ENCODE peak calls at places on chromosomes 11 and 22, in six cellular contexts. E, J, O, N, Z and K are unnamed samples.

GRCh38 chr11:67997460-67997921 is 6.4 kb downstream of the UNC93B1 start:
- DNase-seq in E (no peak), J (no peak), O (no peak), N (no peak), Z (peak), K (no peak)

GRCh38 chr11:10973416-10973815 is 115.6 kb upstream of the ZBED5 start:
- DNase-seq in E (no peak), J (no peak), O (no peak), N (no peak), Z (no peak), K (no peak)

GRCh38 chr11:63889344-63889743 is 27.6 kb downstream of the RCOR2 start:
- DNase-seq in E (no peak), J (no peak), O (peak), N (no peak), Z (no peak), K (peak)

GRCh38 chr11:114668109-114668508 is 10.2 kb upstream of the NXPE2 start:
- DNase-seq in E (no peak), J (peak), O (no peak), N (no peak), Z (no peak), K (no peak)

GRCh38 chr22:23245045-23245798 is 64.9 kb downstream of the BCR start:
- DNase-seq in E (no peak), J (no peak), O (peak), N (no peak), Z (no peak), K (no peak)

GRCh38 chr22:27386186-27386585 is 415.4 kb downstream of the MN1 start:
- DNase-seq in E (no peak), J (peak), O (peak), N (no peak), Z (no peak), K (peak)

GRCh38 chr11:92298238-92298565 is 73.6 kb downstream of the FAT3 start:
- DNase-seq in E (no peak), J (no peak), O (no peak), N (no peak), Z (no peak), K (no peak)

GRCh38 chr11:12029738-12030363 is 21.4 kb upstream of the DKK3 start:
- DNase-seq in E (no peak), J (no peak), O (peak), N (peak), Z (no peak), K (no peak)

GRCh38 chr22:39995346-39996252 is 845 bp downstream of the FAM83F start:
- DNase-seq in E (no peak), J (peak), O (no peak), N (no peak), Z (no peak), K (no peak)

GRCh38 chr11:18066626-18067025 is 20.6 kb upstream of the TPH1 start:
- DNase-seq in E (no peak), J (no peak), O (no peak), N (no peak), Z (no peak), K (no peak)

GRCh38 chr22:35397095-35397904 is 2.6 kb upstream of the MCM5 start:
- DNase-seq in E (no peak), J (peak), O (no peak), N (no peak), Z (peak), K (no peak)

GRCh38 chr11:116093065-116093464 is 588.9 kb upstream of the CADM1 start:
- DNase-seq in E (no peak), J (peak), O (no peak), N (no peak), Z (no peak), K (no peak)

GRCh38 chr22:38311331-38311635 is 6.0 kb downstream of the CSNK1E start:
- DNase-seq in E (no peak), J (no peak), O (no peak), N (no peak), Z (no peak), K (no peak)

GRCh38 chr11:93587858-93588581 is 44.8 kb upstream of the SMCO4 start:
- DNase-seq in E (no peak), J (no peak), O (no peak), N (peak), Z (no peak), K (no peak)

GRCh38 chr22:25853902-25854301 is 111.9 kb downstream of the MYO18B start:
- DNase-seq in E (no peak), J (peak), O (no peak), N (peak), Z (no peak), K (no peak)

GRCh38 chr11:11857769-11858168 is 16.0 kb downstream of the USP47 start:
- DNase-seq in E (no peak), J (peak), O (no peak), N (no peak), Z (no peak), K (no peak)

GRCh38 chr22:24566899-24567511 is 11.2 kb downstream of the SNRPD3 start:
- DNase-seq in E (no peak), J (no peak), O (no peak), N (no peak), Z (no peak), K (no peak)

GRCh38 chr22:21629262-21630149 is at the start of gene YDJC:
- DNase-seq in E (peak), J (peak), O (peak), N (peak), Z (peak), K (peak)

GRCh38 chr11:129273944-129274343 is 81.8 kb upstream of the ARHGAP32 start:
- DNase-seq in E (no peak), J (no peak), O (no peak), N (no peak), Z (no peak), K (no peak)

GRCh38 chr22:40512426-40513136 is 123.9 kb downstream of the MRTFA start:
- DNase-seq in E (no peak), J (peak), O (peak), N (peak), Z (no peak), K (no peak)

GRCh38 chr11:116882386-116882785 is 45.0 kb upstream of the APOA1 start:
- DNase-seq in E (no peak), J (no peak), O (no peak), N (peak), Z (no peak), K (peak)

GRCh38 chr11:103939694-103940093 is 96.7 kb upstream of the DDI1 start:
- DNase-seq in E (no peak), J (no peak), O (no peak), N (no peak), Z (no peak), K (no peak)
- H3K27ac ChIP-seq in E (no peak), J (no peak), O (no peak), N (no peak), Z (no peak), K (no peak)

GRCh38 chr11:19989191-19989590 is 171.1 kb downstream of the DBX1 start:
- DNase-seq in E (no peak), J (no peak), O (no peak), N (no peak), Z (no peak), K (no peak)
- H3K27ac ChIP-seq in E (no peak), J (no peak), O (peak), N (no peak), Z (no peak), K (peak)

DNA sequence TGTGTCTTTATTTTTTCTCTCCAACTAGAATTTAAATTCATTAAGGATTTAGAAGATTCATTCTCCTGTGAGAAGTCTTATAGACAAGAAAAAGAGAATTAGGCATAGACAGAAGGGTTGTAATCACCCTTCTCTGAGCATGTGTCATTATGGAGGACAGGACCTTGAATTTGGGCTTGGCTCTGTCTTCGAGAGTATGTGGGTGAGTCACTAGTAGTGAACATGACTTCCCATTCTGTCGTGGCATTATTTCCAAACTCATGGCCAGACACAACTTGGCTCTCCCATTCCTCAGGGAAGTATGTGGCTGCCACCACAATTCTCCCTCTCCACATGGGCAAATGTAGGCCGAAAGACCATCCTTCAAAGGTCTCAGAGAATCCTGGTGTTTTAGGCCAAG is 14.3 kb upstream of the ANKK1 start:
- DNase-seq in E (no peak), J (no peak), O (peak), N (peak), Z (no peak), K (peak)
- H3K27ac ChIP-seq in E (no peak), J (no peak), O (peak), N (no peak), Z (no peak), K (peak)

GRCh38 chr11:19929655-19930054 is 217.0 kb downstream of the NAV2 start:
- DNase-seq in E (no peak), J (no peak), O (no peak), N (no peak), Z (no peak), K (no peak)
- H3K27ac ChIP-seq in E (no peak), J (no peak), O (no peak), N (no peak), Z (no peak), K (no peak)

GRCh38 chr11:105177658-105178057 is 38.1 kb upstream of the CARD18 start:
- DNase-seq in E (no peak), J (peak), O (peak), N (peak), Z (no peak), K (no peak)
- H3K27ac ChIP-seq in E (no peak), J (no peak), O (no peak), N (no peak), Z (no peak), K (no peak)

GRCh38 chr11:60121259-60121658 is 32.8 kb downstream of the MS4A2 start:
- DNase-seq in E (no peak), J (peak), O (no peak), N (no peak), Z (peak), K (no peak)
- H3K27ac ChIP-seq in E (no peak), J (no peak), O (no peak), N (no peak), Z (no peak), K (no peak)

GRCh38 chr11:43736502-43737193 is 56.1 kb downstream of the HSD17B12 start:
- DNase-seq in E (no peak), J (no peak), O (no peak), N (peak), Z (no peak), K (no peak)

GRCh38 chr11:43734256-43734655 is 53.7 kb downstream of the HSD17B12 start:
- DNase-seq in E (no peak), J (no peak), O (no peak), N (no peak), Z (no peak), K (no peak)

GRCh38 chr11:43735931-43736330 is 55.4 kb downstream of the HSD17B12 start:
- DNase-seq in E (no peak), J (no peak), O (no peak), N (peak), Z (no peak), K (no peak)

GRCh38 chr11:43737194-43737575 is 56.6 kb downstream of the HSD17B12 start:
- DNase-seq in E (no peak), J (no peak), O (no peak), N (no peak), Z (no peak), K (no peak)

GRCh38 chr11:43735115-43735514 is 54.6 kb downstream of the HSD17B12 start:
- DNase-seq in E (no peak), J (no peak), O (no peak), N (no peak), Z (no peak), K (no peak)
- H3K27ac ChIP-seq in E (no peak), J (no peak), O (no peak), N (peak), Z (no peak), K (no peak)

DNA sequence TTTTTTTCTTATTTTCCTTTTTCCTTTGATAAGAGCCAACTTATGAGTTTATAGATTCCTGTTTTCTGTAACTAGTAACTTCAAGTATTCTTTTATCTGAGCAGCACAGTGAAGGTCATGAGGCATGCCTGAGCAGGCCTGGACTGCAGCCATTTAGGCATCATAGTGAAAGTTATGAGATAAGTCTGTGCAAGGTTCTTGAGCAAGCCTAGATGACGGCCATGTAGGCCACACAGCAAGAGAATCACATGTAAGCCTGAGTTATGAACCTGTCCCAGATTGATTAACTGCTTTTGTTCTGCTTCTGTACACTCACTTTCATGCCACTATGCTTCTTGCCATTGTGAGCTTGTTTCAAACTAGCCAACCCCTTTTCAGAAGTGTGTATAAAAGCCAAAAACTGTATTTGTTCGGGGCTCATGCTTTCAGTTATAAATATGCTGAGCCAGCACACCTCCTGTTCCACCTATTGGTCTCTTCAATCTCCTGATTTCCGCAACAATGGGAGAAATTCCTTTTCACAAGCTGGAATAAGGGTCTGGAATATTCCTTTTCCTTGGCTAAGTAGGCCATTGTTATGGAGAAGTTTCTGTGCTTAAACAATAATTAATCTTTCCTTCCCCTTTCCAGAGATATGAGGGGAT is 745.7 kb downstream of the FAM181B start:
- DNase-seq in E (no peak), J (no peak), O (peak), N (no peak), Z (no peak), K (peak)
- H3K27ac ChIP-seq in E (no peak), J (no peak), O (no peak), N (no peak), Z (no peak), K (peak)

GRCh38 chr11:74735566-74735965 is 4.3 kb upstream of the CHRDL2 start:
- DNase-seq in E (no peak), J (no peak), O (no peak), N (no peak), Z (no peak), K (no peak)
- H3K27ac ChIP-seq in E (no peak), J (no peak), O (no peak), N (no peak), Z (no peak), K (no peak)